ENCODE peak calls at places on chromosomes 1 and 21, in five cellular contexts. V is A673, J is heart left ventricle, R is body of pancreas, C is Karpas-422. S is an unnamed sample.

GRCh38 chr1:226748306-226748705 is 9.2 kb upstream of the ITPKB start:
- DNase-seq in V (no peak), J (no peak), R (no peak), C (no peak), S (no peak)

GRCh38 chr1:217435159-217435558 is 195.7 kb downstream of the GPATCH2 start:
- DNase-seq in V (no peak), J (no peak), R (no peak), C (no peak), S (no peak)

GRCh38 chr1:20475002-20475401 is 11.0 kb downstream of the CAMK2N1 start:
- DNase-seq in V (no peak), J (no peak), R (no peak), C (no peak), S (no peak)

GRCh38 chr1:34984435-34985062 is 598 bp downstream of the TMEM35B start:
- DNase-seq in V (peak; percentile 60), J (peak; percentile 60), R (peak; percentile 40), C (peak; percentile 64), S (peak; percentile 50)

GRCh38 chr21:36902793-36903192 is 63.7 kb downstream of the HLCS start:
- DNase-seq in V (no peak), J (no peak), R (no peak), C (no peak), S (peak; percentile 14)

GRCh38 chr1:69946935-69947334 is 258.4 kb downstream of the LRRC40 start:
- DNase-seq in V (no peak), J (no peak), R (no peak), C (no peak), S (no peak)

GRCh38 chr1:223711173-223711572 is 1.2 kb upstream of the CAPN2 start:
- DNase-seq in V (peak; percentile 50), J (no peak), R (no peak), C (no peak), S (peak; percentile 53)

GRCh38 chr1:171911506-171911905 is 70.2 kb downstream of the DNM3 start:
- DNase-seq in V (peak; percentile 30), J (no peak), R (no peak), C (no peak), S (peak; percentile 22)

GRCh38 chr1:61375082-61375880 is 292.9 kb downstream of the NFIA start:
- DNase-seq in V (no peak), J (no peak), R (no peak), C (no peak), S (no peak)

GRCh38 chr1:192439373-192440025 is 122.7 kb downstream of the RGS21 start:
- DNase-seq in V (no peak), J (no peak), R (no peak), C (no peak), S (no peak)

GRCh38 chr1:199338760-199339159 is 688.8 kb upstream of the NR5A2 start:
- DNase-seq in V (no peak), J (no peak), R (no peak), C (no peak), S (no peak)

GRCh38 chr21:42073140-42074099 is 2.3 kb downstream of the UMODL1 start:
- DNase-seq in V (no peak), J (no peak), R (no peak), C (peak; percentile 59), S (no peak)

GRCh38 chr1:53111073-53111556 is 31.3 kb downstream of the SLC1A7 start:
- DNase-seq in V (no peak), J (no peak), R (no peak), C (no peak), S (peak; percentile 46)

GRCh38 chr1:107572674-107573205 is 392.2 kb downstream of the VAV3 start:
- DNase-seq in V (peak; percentile 50), J (no peak), R (peak; percentile 11), C (no peak), S (peak; percentile 29)

GRCh38 chr1:70278710-70279109 is 57.5 kb downstream of the SRSF11 start:
- DNase-seq in V (no peak), J (no peak), R (no peak), C (no peak), S (no peak)

GRCh38 chr1:110645172-110645571 is 29.6 kb downstream of the KCNA3 start:
- DNase-seq in V (peak; percentile 26), J (no peak), R (no peak), C (no peak), S (no peak)

GRCh38 chr1:70411360-70411844 is 334 bp downstream of the CTH start:
- DNase-seq in V (no peak), J (no peak), R (no peak), C (no peak), S (no peak)

GRCh38 chr1:230152999-230153398 is 86.0 kb downstream of the GALNT2 start:
- DNase-seq in V (no peak), J (no peak), R (no peak), C (no peak), S (no peak)
- H3K4me1 ChIP-seq in V (peaks cover 44% of the 10 kb centered on the region), J (peaks cover 45% of the 10 kb centered on the region), R (peaks cover 87% of the 10 kb centered on the region), C (no peaks in the 10 kb centered on the region), S (peaks cover 46% of the 10 kb centered on the region)

GRCh38 chr1:203676455-203676854 is 49.8 kb downstream of the ATP2B4 start:
- DNase-seq in V (peak; percentile 28), J (no peak), R (no peak), C (no peak), S (no peak)
- H3K27me3 ChIP-seq in V (no peaks in the 10 kb centered on the region), J (no peaks in the 10 kb centered on the region), R (no peaks in the 10 kb centered on the region), C (no peaks in the 10 kb centered on the region), S (peaks cover 65% of the 10 kb centered on the region)

GRCh38 chr1:116485976-116486375 is 84.8 kb downstream of the CD58 start:
- DNase-seq in V (no peak), J (no peak), R (no peak), C (no peak), S (no peak)
- H3K4me1 ChIP-seq in V (peaks cover 52% of the 10 kb centered on the region), J (peaks cover 33% of the 10 kb centered on the region), R (peaks cover 50% of the 10 kb centered on the region), C (peaks cover 43% of the 10 kb centered on the region), S (peaks cover 39% of the 10 kb centered on the region)

GRCh38 chr1:2917284-2917683 is 104.0 kb upstream of the ACTRT2 start:
- DNase-seq in V (no peak), J (no peak), R (no peak), C (no peak), S (no peak)
- H3K27me3 ChIP-seq in V (no peaks in the 10 kb centered on the region), J (no peaks in the 10 kb centered on the region), R (no peaks in the 10 kb centered on the region), C (no peaks in the 10 kb centered on the region), S (no peaks in the 10 kb centered on the region)

GRCh38 chr1:202801169-202801568 is 7.1 kb downstream of the KDM5B start:
- DNase-seq in V (no peak), J (no peak), R (no peak), C (no peak), S (no peak)

GRCh38 chr1:202800742-202801141 is 7.5 kb downstream of the KDM5B start:
- DNase-seq in V (no peak), J (no peak), R (no peak), C (no peak), S (no peak)

GRCh38 chr1:202798792-202799331 is 9.4 kb downstream of the KDM5B start:
- DNase-seq in V (no peak), J (no peak), R (no peak), C (no peak), S (no peak)

GRCh38 chr1:202802998-202803932 is 5.0 kb downstream of the KDM5B start:
- DNase-seq in V (peak; percentile 81), J (no peak), R (no peak), C (no peak), S (no peak)

DNA sequence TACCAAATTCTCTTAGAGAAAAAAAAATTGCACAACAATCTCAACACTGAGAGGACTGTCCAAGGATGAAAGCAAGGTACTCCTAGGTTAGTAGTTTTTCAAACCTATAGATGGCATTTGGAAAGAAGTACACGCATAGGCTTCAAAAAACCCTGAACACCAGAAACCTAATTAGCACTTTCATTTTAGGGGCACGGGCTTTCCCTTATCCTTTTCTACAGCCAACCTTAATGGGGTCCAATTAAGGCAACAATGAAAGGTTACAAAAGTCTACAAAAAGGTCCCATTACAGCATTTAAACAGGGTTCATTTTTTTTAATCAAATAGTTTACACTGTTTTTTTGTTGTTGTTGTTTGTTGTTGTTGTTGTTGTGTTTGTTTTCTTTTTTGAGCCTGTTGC is 6.2 kb downstream of the KDM5B start:
- DNase-seq in V (no peak), J (no peak), R (no peak), C (no peak), S (no peak)
- H3K4me1 ChIP-seq in V (peaks cover 31% of the 10 kb centered on the region), J (peaks cover 15% of the 10 kb centered on the region), R (peaks cover 26% of the 10 kb centered on the region), C (no peaks in the 10 kb centered on the region), S (peaks cover 19% of the 10 kb centered on the region)

GRCh38 chr1:54122992-54123391 is 29.8 kb downstream of the CDCP2 start:
- DNase-seq in V (no peak), J (no peak), R (no peak), C (no peak), S (no peak)
- H3K27me3 ChIP-seq in V (no peaks in the 10 kb centered on the region), J (no peaks in the 10 kb centered on the region), R (no peaks in the 10 kb centered on the region), C (no peaks in the 10 kb centered on the region), S (peaks cover 10% of the 10 kb centered on the region)

GRCh38 chr1:179030683-179031082 is 5.0 kb downstream of the FAM20B start:
- DNase-seq in V (no peak), J (no peak), R (no peak), C (no peak), S (no peak)
- H3K4me1 ChIP-seq in V (peaks cover 15% of the 10 kb centered on the region), J (peaks cover 65% of the 10 kb centered on the region), R (peaks cover 77% of the 10 kb centered on the region), C (peaks cover 89% of the 10 kb centered on the region), S (peaks cover 50% of the 10 kb centered on the region)

GRCh38 chr1:85048296-85049064 is at the start of gene MCOLN3:
- DNase-seq in V (peak; percentile 16), J (no peak), R (peak; percentile 65), C (no peak), S (no peak)
- H3K27me3 ChIP-seq in V (peaks cover 56% of the 10 kb centered on the region), J (peaks cover 24% of the 10 kb centered on the region), R (no peaks in the 10 kb centered on the region), C (no peaks in the 10 kb centered on the region), S (peaks cover 78% of the 10 kb centered on the region)

S was measured in cardiac muscle cell.